ENCODE peak calls at places on chromosomes 12 and 14, in five cellular contexts. R is caudate nucleus; O is activated T-helper 9 cell treated with anti-CD3 and anti-CD28 coated beads, Interleukin-2, amount 50 U/mL, for 16 hours; H is AG20443; Y is omental fat pad. S is an unnamed sample.

GRCh38 chr14:94309721-94310120 is 13.4 kb downstream of the SERPINA6 start:
- DNase-seq in R (no peak), O (no peak), H (peak), Y (no peak), S (peak)

GRCh38 chr12:12488823-12489528 is 73.7 kb downstream of the DUSP16 start:
- DNase-seq in R (no peak), O (no peak), H (no peak), Y (no peak), S (no peak)

GRCh38 chr12:111455448-111456320 is 50.0 kb downstream of the SH2B3 start:
- DNase-seq in R (no peak), O (no peak), H (peak), Y (no peak), S (peak)

GRCh38 chr12:67431436-67432049 is 162.4 kb downstream of the CAND1 start:
- DNase-seq in R (no peak), O (no peak), H (no peak), Y (no peak), S (no peak)

GRCh38 chr14:101192661-101193000 is 289.1 kb upstream of the RTL1 start:
- DNase-seq in R (no peak), O (no peak), H (no peak), Y (no peak), S (no peak)

GRCh38 chr12:54830199-54830598 is 24.1 kb upstream of the MUCL1 start:
- DNase-seq in R (no peak), O (no peak), H (no peak), Y (no peak), S (no peak)

GRCh38 chr12:90299121-90299520 is 590.5 kb upstream of the ATP2B1 start:
- DNase-seq in R (no peak), O (no peak), H (no peak), Y (no peak), S (no peak)

GRCh38 chr12:41479431-41479830 is 291.3 kb downstream of the PDZRN4 start:
- DNase-seq in R (no peak), O (no peak), H (no peak), Y (no peak), S (no peak)

GRCh38 chr12:6842075-6842474 is 1.4 kb downstream of the GNB3 start:
- DNase-seq in R (no peak), O (no peak), H (no peak), Y (no peak), S (no peak)

GRCh38 chr14:46139668-46140067 is 511.9 kb downstream of the RPL10L start:
- DNase-seq in R (no peak), O (no peak), H (no peak), Y (no peak), S (no peak)

GRCh38 chr14:61860294-61860918 is 98.2 kb downstream of the SNAPC1 start:
- DNase-seq in R (no peak), O (peak), H (peak), Y (no peak), S (no peak)

GRCh38 chr14:60862283-60862682 is 118.6 kb downstream of the TRMT5 start:
- DNase-seq in R (no peak), O (no peak), H (no peak), Y (no peak), S (no peak)

GRCh38 chr14:99252940-99253868 is 18.8 kb downstream of the BCL11B start:
- DNase-seq in R (no peak), O (no peak), H (no peak), Y (no peak), S (no peak)

GRCh38 chr12:21941522-21942376 is 523 bp upstream of the ABCC9 start:
- DNase-seq in R (no peak), O (no peak), H (peak), Y (no peak), S (no peak)

GRCh38 chr14:64766430-64767151 is 62.4 kb downstream of the PLEKHG3 start:
- DNase-seq in R (no peak), O (no peak), H (no peak), Y (no peak), S (no peak)

GRCh38 chr14:55881577-55882241 is 236.5 kb upstream of the PELI2 start:
- DNase-seq in R (no peak), O (no peak), H (peak), Y (no peak), S (peak)

GRCh38 chr12:19546611-19547162 is 107.4 kb downstream of the AEBP2 start:
- DNase-seq in R (no peak), O (no peak), H (no peak), Y (no peak), S (no peak)

GRCh38 chr14:69093551-69094421 is 59.1 kb downstream of the DCAF5 start:
- DNase-seq in R (no peak), O (no peak), H (peak), Y (no peak), S (peak)

GRCh38 chr12:659090-659683 is 4.1 kb downstream of the NINJ2 start:
- DNase-seq in R (no peak), O (no peak), H (no peak), Y (no peak), S (no peak)

GRCh38 chr12:15984097-15984800 is 73.1 kb downstream of the DERA start:
- DNase-seq in R (no peak), O (no peak), H (no peak), Y (no peak), S (no peak)

GRCh38 chr12:132602578-132603239 is 7.7 kb downstream of the LRCOL1 start:
- DNase-seq in R (no peak), O (no peak), H (no peak), Y (no peak), S (no peak)

GRCh38 chr12:53999596-54000104 is 311 bp upstream of the HOXC9 start:
- DNase-seq in R (no peak), O (no peak), H (peak), Y (no peak), S (no peak)